ENCODE peak calls at places on chromosome 22, in seven cellular contexts. K is transverse colon, Z is heart left ventricle, J is bronchial epithelial cell, Y is upper lobe of right lung, R is AG04450, C is lower leg skin. F is an unnamed sample.

GRCh38 chr22:19982991-19983578 is 33.5 kb downstream of the ARVCF start:
- DNase-seq in R (no peak), Y (no peak), C (no peak), K (no peak), J (no peak), Z (peak; percentile 68), F (no peak)

GRCh38 chr22:44883011-44883421 is 126.8 kb downstream of the PHF21B start:
- DNase-seq in Z (no peak), J (no peak), R (no peak), C (no peak), K (no peak), Y (peak; percentile 52), F (no peak)

GRCh38 chr22:46362221-46362933 is 26.9 kb downstream of the TRMU start:
- DNase-seq in C (no peak), Z (no peak), J (no peak), R (no peak), Y (no peak), K (peak; percentile 31), F (no peak)

GRCh38 chr22:42577623-42578240 is 24.0 kb downstream of the SERHL2 start:
- DNase-seq in Y (no peak), R (no peak), C (no peak), Z (no peak), K (no peak), J (no peak), F (no peak)

GRCh38 chr22:45972091-45972867 is 4.7 kb downstream of the WNT7B start:
- DNase-seq in Y (no peak), K (no peak), R (no peak), J (no peak), Z (no peak), C (no peak), F (no peak)

GRCh38 chr22:50705219-50705691 is 32.6 kb downstream of the SHANK3 start:
- DNase-seq in C (no peak), Z (peak; percentile 58), Y (peak; percentile 69), K (no peak), J (peak; percentile 14), R (peak; percentile 49), F (no peak)

GRCh38 chr22:42340695-42341383 is 70.4 kb upstream of the TCF20 start:
- DNase-seq in R (no peak), Z (no peak), J (no peak), C (no peak), Y (no peak), K (no peak), F (no peak)

GRCh38 chr22:43747877-43748276 is 64.2 kb downstream of the EFCAB6 start:
- DNase-seq in J (peak; percentile 6), C (no peak), K (no peak), Y (no peak), Z (no peak), R (no peak), F (no peak)

GRCh38 chr22:28656156-28656555 is 23.5 kb downstream of the TTC28 start:
- DNase-seq in Z (no peak), J (no peak), K (no peak), R (no peak), C (no peak), Y (no peak), F (no peak)

GRCh38 chr22:39935622-39936021 is 24.6 kb upstream of the TMA7B start:
- DNase-seq in Z (no peak), C (no peak), R (no peak), Y (no peak), J (no peak), K (no peak), F (no peak)
- H3K4me3 ChIP-seq in Z (no peak overlapping the region), C (no peak overlapping the region), R (no peak overlapping the region), Y (no peak overlapping the region), J (no peak overlapping the region), K (no peak overlapping the region), F (no peak overlapping the region)

GRCh38 chr22:23400286-23400981 is 179.7 kb downstream of the IGLL1 start:
- DNase-seq in R (no peak), K (no peak), Z (no peak), J (no peak), Y (peak; percentile 51), C (no peak), F (no peak)

GRCh38 chr22:23402275-23403151 is 177.6 kb downstream of the IGLL1 start:
- DNase-seq in C (no peak), J (peak; percentile 54), Z (no peak), K (peak; percentile 80), Y (peak; percentile 86), R (no peak), F (no peak)

GRCh38 chr22:23399367-23400285 is 180.5 kb downstream of the IGLL1 start:
- DNase-seq in K (no peak), J (no peak), Y (peak; percentile 64), C (no peak), R (no peak), Z (no peak), F (no peak)

GRCh38 chr22:23401910-23402274 is 178.2 kb downstream of the IGLL1 start:
- DNase-seq in J (no peak), C (no peak), R (no peak), Z (no peak), K (no peak), Y (peak; percentile 66), F (no peak)

DNA sequence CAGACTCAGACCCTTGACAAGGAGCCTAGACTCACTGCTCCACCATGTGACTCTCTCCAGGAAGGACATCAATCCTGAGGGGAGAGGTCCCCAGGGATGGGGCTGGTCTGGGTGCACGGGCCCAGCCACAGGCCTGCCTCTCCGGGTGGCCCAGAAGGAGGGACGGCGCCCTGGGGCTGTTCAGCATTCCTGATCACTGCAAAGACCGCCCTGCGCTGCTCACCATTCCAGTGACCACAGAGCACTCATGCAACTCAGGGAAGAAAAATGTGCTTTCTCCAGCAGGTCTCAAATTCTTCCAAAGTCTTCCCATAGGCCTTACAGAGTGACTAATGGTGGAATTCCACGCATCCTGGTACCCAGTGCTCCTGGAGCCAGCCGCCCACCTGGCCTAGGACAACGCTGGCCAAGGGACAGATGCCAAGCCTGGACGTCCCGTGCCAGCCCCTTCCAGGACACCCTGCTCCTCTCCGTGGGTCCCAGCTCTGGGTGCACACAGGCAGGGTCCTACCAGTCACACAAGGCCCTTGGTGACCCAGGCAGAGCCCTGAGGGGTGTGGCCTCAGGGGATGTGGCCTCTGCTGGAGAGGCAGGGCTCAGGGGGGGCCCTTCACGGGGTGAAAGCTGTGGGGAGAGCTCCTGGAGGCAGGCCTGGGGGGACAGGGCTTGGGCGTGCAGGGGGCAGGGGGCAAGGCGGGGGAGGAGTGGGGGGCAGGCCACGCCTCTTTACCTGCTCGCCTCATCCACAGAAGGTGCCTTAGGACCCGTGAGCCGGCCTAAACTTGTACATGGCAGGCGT is 178.8 kb downstream of the IGLL1 start:
- DNase-seq in Z (no peak), K (no peak), R (peak; percentile 36), C (no peak), J (peak; percentile 33), Y (peak; percentile 56), F (no peak)
- H3K4me3 ChIP-seq in Z (no peak overlapping the region), K (no peak overlapping the region), R (no peak overlapping the region), C (no peak overlapping the region), J (no peak overlapping the region), Y (no peak overlapping the region), F (no peak overlapping the region)

DNA sequence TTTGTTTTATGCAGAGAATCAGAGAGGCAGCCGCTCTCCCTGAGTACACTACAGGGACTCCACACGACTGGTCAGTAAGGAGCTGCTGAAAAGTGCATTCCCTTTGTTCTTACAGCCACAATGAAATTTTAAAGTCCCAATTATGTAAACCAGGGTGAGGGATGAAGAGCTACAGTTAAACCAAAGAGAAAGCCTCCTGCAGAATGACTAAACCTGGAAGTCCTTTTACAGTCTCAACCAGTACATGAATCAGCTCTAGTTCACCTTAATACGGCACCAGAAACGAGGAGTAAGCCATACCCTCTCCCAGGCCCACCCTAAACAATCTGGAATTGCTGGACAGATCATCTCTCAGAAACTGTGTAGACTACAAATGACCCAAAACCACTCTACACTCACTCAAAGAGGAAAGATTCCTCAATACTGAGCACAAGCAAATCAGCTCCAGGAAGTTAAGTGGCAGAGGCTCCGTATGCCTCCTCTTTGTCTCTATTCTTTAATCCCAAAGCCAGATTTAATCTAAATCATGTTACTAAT is 113.1 kb downstream of the RBFOX2 start:
- DNase-seq in R (no peak), J (peak; percentile 77), C (no peak), Y (no peak), Z (no peak), K (no peak), F (no peak)
- H3K4me3 ChIP-seq in R (peak overlapping the region; percentile 21), J (no peak overlapping the region), C (no peak overlapping the region), Y (peak overlapping the region; percentile 56), Z (peak overlapping the region; percentile 41), K (no peak overlapping the region), F (peak overlapping the region; percentile 71)

GRCh38 chr22:38213319-38214247 is 11.8 kb downstream of the MAFF start:
- DNase-seq in Z (no peak), Y (no peak), K (no peak), J (no peak), C (no peak), R (no peak), F (no peak)
- H3K4me3 ChIP-seq in Z (peak overlapping the region; percentile 10), Y (peak overlapping the region; percentile 29), K (no peak overlapping the region), J (no peak overlapping the region), C (no peak overlapping the region), R (no peak overlapping the region), F (peak overlapping the region; percentile 49)